ENCODE peak calls at places on chromosomes 16 and 17, in nine cellular contexts. One of them, this sample, is unnamed.

GRCh38 chr16:77868478-77868877 is 80.1 kb downstream of the VAT1L start:
- DNase-seq in mucosa of descending colon: no peak
- DNase-seq in heart right ventricle: no peak
- DNase-seq in choroid plexus epithelial cell: no peak
- DNase-seq in ascending aorta: no peak
- DNase-seq in H7: no peak
- DNase-seq in A549: no peak
- DNase-seq in naive thymus-derived CD4-positive, alpha-beta T cell: no peak
- DNase-seq in fibroblast of pulmonary artery: no peak
- DNase-seq in this sample: no peak

GRCh38 chr17:77235370-77236080 is 94.8 kb downstream of the SEC14L1 start:
- DNase-seq in mucosa of descending colon: no peak
- DNase-seq in heart right ventricle: no peak
- DNase-seq in choroid plexus epithelial cell: peak
- DNase-seq in ascending aorta: no peak
- DNase-seq in H7: no peak
- DNase-seq in A549: no peak
- DNase-seq in naive thymus-derived CD4-positive, alpha-beta T cell: peak
- DNase-seq in fibroblast of pulmonary artery: peak
- DNase-seq in this sample: peak

GRCh38 chr17:8914554-8914953 is 47.1 kb upstream of the PIK3R6 start:
- DNase-seq in mucosa of descending colon: no peak
- DNase-seq in heart right ventricle: no peak
- DNase-seq in choroid plexus epithelial cell: no peak
- DNase-seq in ascending aorta: no peak
- DNase-seq in H7: no peak
- DNase-seq in A549: no peak
- DNase-seq in naive thymus-derived CD4-positive, alpha-beta T cell: no peak
- DNase-seq in fibroblast of pulmonary artery: no peak
- DNase-seq in this sample: no peak

GRCh38 chr16:49277386-49277742 is 4.3 kb downstream of the CBLN1 start:
- DNase-seq in mucosa of descending colon: no peak
- DNase-seq in heart right ventricle: no peak
- DNase-seq in choroid plexus epithelial cell: no peak
- DNase-seq in ascending aorta: no peak
- DNase-seq in H7: peak
- DNase-seq in A549: no peak
- DNase-seq in naive thymus-derived CD4-positive, alpha-beta T cell: no peak
- DNase-seq in fibroblast of pulmonary artery: no peak
- DNase-seq in this sample: no peak

GRCh38 chr17:40472733-40473452 is 28.5 kb downstream of the TNS4 start:
- DNase-seq in mucosa of descending colon: no peak
- DNase-seq in heart right ventricle: no peak
- DNase-seq in choroid plexus epithelial cell: peak
- DNase-seq in ascending aorta: no peak
- DNase-seq in H7: no peak
- DNase-seq in A549: peak
- DNase-seq in naive thymus-derived CD4-positive, alpha-beta T cell: no peak
- DNase-seq in fibroblast of pulmonary artery: no peak
- DNase-seq in this sample: peak

GRCh38 chr17:55996826-55997225 is 156.4 kb upstream of the ANKFN1 start:
- DNase-seq in mucosa of descending colon: no peak
- DNase-seq in heart right ventricle: no peak
- DNase-seq in choroid plexus epithelial cell: no peak
- DNase-seq in ascending aorta: no peak
- DNase-seq in H7: no peak
- DNase-seq in A549: no peak
- DNase-seq in naive thymus-derived CD4-positive, alpha-beta T cell: no peak
- DNase-seq in fibroblast of pulmonary artery: no peak
- DNase-seq in this sample: no peak

GRCh38 chr17:64736804-64737492 is 74.8 kb upstream of the SMURF2 start:
- DNase-seq in mucosa of descending colon: peak
- DNase-seq in heart right ventricle: no peak
- DNase-seq in choroid plexus epithelial cell: peak
- DNase-seq in ascending aorta: no peak
- DNase-seq in H7: no peak
- DNase-seq in A549: peak
- DNase-seq in naive thymus-derived CD4-positive, alpha-beta T cell: peak
- DNase-seq in fibroblast of pulmonary artery: peak
- DNase-seq in this sample: peak

GRCh38 chr16:4461250-4462085 is 13.0 kb downstream of the NMRAL1 start:
- DNase-seq in mucosa of descending colon: no peak
- DNase-seq in heart right ventricle: no peak
- DNase-seq in choroid plexus epithelial cell: peak
- DNase-seq in ascending aorta: no peak
- DNase-seq in H7: peak
- DNase-seq in A549: peak
- DNase-seq in naive thymus-derived CD4-positive, alpha-beta T cell: peak
- DNase-seq in fibroblast of pulmonary artery: no peak
- DNase-seq in this sample: no peak

GRCh38 chr17:72561266-72561665 is 440.4 kb downstream of the SOX9 start:
- DNase-seq in mucosa of descending colon: no peak
- DNase-seq in heart right ventricle: no peak
- DNase-seq in choroid plexus epithelial cell: no peak
- DNase-seq in ascending aorta: no peak
- DNase-seq in H7: no peak
- DNase-seq in A549: no peak
- DNase-seq in naive thymus-derived CD4-positive, alpha-beta T cell: no peak
- DNase-seq in fibroblast of pulmonary artery: no peak
- DNase-seq in this sample: no peak

GRCh38 chr17:72561680-72562079 is 440.9 kb downstream of the SOX9 start:
- DNase-seq in mucosa of descending colon: no peak
- DNase-seq in heart right ventricle: no peak
- DNase-seq in choroid plexus epithelial cell: no peak
- DNase-seq in ascending aorta: no peak
- DNase-seq in H7: no peak
- DNase-seq in A549: no peak
- DNase-seq in naive thymus-derived CD4-positive, alpha-beta T cell: no peak
- DNase-seq in fibroblast of pulmonary artery: no peak
- DNase-seq in this sample: no peak

GRCh38 chr17:72558971-72559476 is 438.2 kb downstream of the SOX9 start:
- DNase-seq in mucosa of descending colon: no peak
- DNase-seq in heart right ventricle: no peak
- DNase-seq in choroid plexus epithelial cell: no peak
- DNase-seq in ascending aorta: no peak
- DNase-seq in H7: no peak
- DNase-seq in A549: no peak
- DNase-seq in naive thymus-derived CD4-positive, alpha-beta T cell: no peak
- DNase-seq in fibroblast of pulmonary artery: no peak
- DNase-seq in this sample: no peak

GRCh38 chr17:72562628-72563188 is 441.9 kb downstream of the SOX9 start:
- DNase-seq in mucosa of descending colon: no peak
- DNase-seq in heart right ventricle: no peak
- DNase-seq in choroid plexus epithelial cell: no peak
- DNase-seq in ascending aorta: no peak
- DNase-seq in H7: no peak
- DNase-seq in A549: no peak
- DNase-seq in naive thymus-derived CD4-positive, alpha-beta T cell: no peak
- DNase-seq in fibroblast of pulmonary artery: no peak
- DNase-seq in this sample: no peak

GRCh38 chr17:72560303-72561247 is 439.8 kb downstream of the SOX9 start:
- DNase-seq in mucosa of descending colon: peak
- DNase-seq in heart right ventricle: no peak
- DNase-seq in choroid plexus epithelial cell: peak
- DNase-seq in ascending aorta: no peak
- DNase-seq in H7: peak
- DNase-seq in A549: peak
- DNase-seq in naive thymus-derived CD4-positive, alpha-beta T cell: peak
- DNase-seq in fibroblast of pulmonary artery: peak
- DNase-seq in this sample: peak
- H3K4me3 ChIP-seq in mucosa of descending colon: no peak
- H3K4me3 ChIP-seq in heart right ventricle: no peak
- H3K4me3 ChIP-seq in choroid plexus epithelial cell: no peak
- H3K4me3 ChIP-seq in ascending aorta: no peak
- H3K4me3 ChIP-seq in H7: no peak
- H3K4me3 ChIP-seq in A549: no peak
- H3K4me3 ChIP-seq in naive thymus-derived CD4-positive, alpha-beta T cell: no peak
- H3K4me3 ChIP-seq in fibroblast of pulmonary artery: no peak
- H3K4me3 ChIP-seq in this sample: no peak

GRCh38 chr17:27788919-27789318 is 11.4 kb downstream of the NOS2 start:
- DNase-seq in mucosa of descending colon: no peak
- DNase-seq in heart right ventricle: no peak
- DNase-seq in choroid plexus epithelial cell: no peak
- DNase-seq in ascending aorta: no peak
- DNase-seq in H7: no peak
- DNase-seq in A549: no peak
- DNase-seq in naive thymus-derived CD4-positive, alpha-beta T cell: no peak
- DNase-seq in fibroblast of pulmonary artery: no peak
- DNase-seq in this sample: no peak

GRCh38 chr17:27793906-27794380 is 6.4 kb downstream of the NOS2 start:
- DNase-seq in mucosa of descending colon: no peak
- DNase-seq in heart right ventricle: no peak
- DNase-seq in choroid plexus epithelial cell: no peak
- DNase-seq in ascending aorta: no peak
- DNase-seq in H7: no peak
- DNase-seq in A549: no peak
- DNase-seq in naive thymus-derived CD4-positive, alpha-beta T cell: no peak
- DNase-seq in fibroblast of pulmonary artery: no peak
- DNase-seq in this sample: no peak

GRCh38 chr17:27797390-27798091 is 2.8 kb downstream of the NOS2 start:
- DNase-seq in mucosa of descending colon: no peak
- DNase-seq in heart right ventricle: no peak
- DNase-seq in choroid plexus epithelial cell: no peak
- DNase-seq in ascending aorta: no peak
- DNase-seq in H7: no peak
- DNase-seq in A549: no peak
- DNase-seq in naive thymus-derived CD4-positive, alpha-beta T cell: no peak
- DNase-seq in fibroblast of pulmonary artery: no peak
- DNase-seq in this sample: no peak

GRCh38 chr17:27792095-27792494 is 8.2 kb downstream of the NOS2 start:
- DNase-seq in mucosa of descending colon: no peak
- DNase-seq in heart right ventricle: no peak
- DNase-seq in choroid plexus epithelial cell: no peak
- DNase-seq in ascending aorta: no peak
- DNase-seq in H7: no peak
- DNase-seq in A549: no peak
- DNase-seq in naive thymus-derived CD4-positive, alpha-beta T cell: no peak
- DNase-seq in fibroblast of pulmonary artery: no peak
- DNase-seq in this sample: no peak

DNA sequence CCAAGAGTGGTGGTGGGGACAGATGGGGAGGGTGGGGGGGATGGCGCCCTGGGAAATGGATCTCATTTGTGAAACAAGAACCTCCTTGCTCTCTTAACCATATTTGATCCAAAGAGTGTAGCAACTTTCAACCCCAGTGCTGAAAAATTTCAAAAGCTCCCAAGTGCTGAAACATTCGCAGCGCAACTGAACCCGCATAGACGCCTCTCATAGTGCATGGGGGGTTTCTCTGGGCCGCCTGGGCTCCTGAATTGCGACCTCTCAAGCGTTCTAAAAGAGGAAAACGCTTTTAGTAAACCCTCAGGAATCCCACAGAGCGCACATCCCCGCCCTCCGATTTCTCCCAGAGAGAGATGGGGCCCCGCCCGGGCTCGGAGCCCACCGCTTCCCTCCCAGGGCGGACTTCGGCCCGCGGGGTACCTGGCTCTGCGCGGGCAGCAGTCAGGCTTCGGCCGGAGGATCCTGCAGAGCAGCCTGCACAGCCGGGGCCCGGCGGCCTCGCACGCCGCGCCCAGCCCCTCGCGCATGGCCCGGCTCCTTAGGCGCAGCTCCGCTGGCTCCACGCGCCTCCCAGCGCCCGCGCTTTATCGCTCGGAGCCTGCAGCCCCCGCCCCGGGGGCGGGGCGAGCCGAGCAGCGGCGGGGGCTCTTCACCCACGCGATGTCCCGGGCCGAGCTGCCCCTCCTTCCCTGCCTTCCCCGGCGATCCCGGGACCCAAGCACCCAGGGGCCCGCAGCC is 7.0 kb downstream of the NOS2 start:
- DNase-seq in mucosa of descending colon: peak
- DNase-seq in heart right ventricle: peak
- DNase-seq in choroid plexus epithelial cell: no peak
- DNase-seq in ascending aorta: no peak
- DNase-seq in H7: peak
- DNase-seq in A549: no peak
- DNase-seq in naive thymus-derived CD4-positive, alpha-beta T cell: no peak
- DNase-seq in fibroblast of pulmonary artery: no peak
- DNase-seq in this sample: peak
- H3K4me3 ChIP-seq in mucosa of descending colon: no peak
- H3K4me3 ChIP-seq in heart right ventricle: peak
- H3K4me3 ChIP-seq in choroid plexus epithelial cell: peak
- H3K4me3 ChIP-seq in ascending aorta: peak
- H3K4me3 ChIP-seq in H7: peak
- H3K4me3 ChIP-seq in A549: peak
- H3K4me3 ChIP-seq in naive thymus-derived CD4-positive, alpha-beta T cell: peak
- H3K4me3 ChIP-seq in fibroblast of pulmonary artery: peak
- H3K4me3 ChIP-seq in this sample: peak

DNA sequence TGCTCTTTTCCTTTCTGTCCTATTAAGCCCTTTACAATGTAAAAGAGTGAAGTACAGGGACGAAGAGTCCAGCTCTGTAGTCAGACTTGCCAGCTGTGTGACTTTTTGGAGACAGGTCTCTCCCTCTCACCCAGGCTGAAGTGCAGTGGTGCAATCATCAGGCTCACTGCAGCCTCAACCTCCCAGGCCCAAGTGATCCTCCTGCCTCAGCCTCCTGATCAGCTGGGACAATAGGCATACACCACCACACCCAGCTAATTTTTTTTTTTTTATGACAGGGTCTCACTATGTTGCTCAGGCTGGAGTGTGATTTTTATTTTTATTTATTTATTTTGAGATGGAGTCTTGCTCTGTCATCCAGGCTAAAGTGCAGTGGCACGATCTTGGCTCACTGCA is 7.1 kb upstream of the ITPRIPL2 start:
- DNase-seq in mucosa of descending colon: no peak
- DNase-seq in heart right ventricle: no peak
- DNase-seq in choroid plexus epithelial cell: no peak
- DNase-seq in ascending aorta: no peak
- DNase-seq in H7: no peak
- DNase-seq in A549: no peak
- DNase-seq in naive thymus-derived CD4-positive, alpha-beta T cell: no peak
- DNase-seq in fibroblast of pulmonary artery: no peak
- DNase-seq in this sample: no peak
- H3K4me3 ChIP-seq in mucosa of descending colon: no peak
- H3K4me3 ChIP-seq in heart right ventricle: no peak
- H3K4me3 ChIP-seq in choroid plexus epithelial cell: no peak
- H3K4me3 ChIP-seq in ascending aorta: no peak
- H3K4me3 ChIP-seq in H7: no peak
- H3K4me3 ChIP-seq in A549: no peak
- H3K4me3 ChIP-seq in naive thymus-derived CD4-positive, alpha-beta T cell: no peak
- H3K4me3 ChIP-seq in fibroblast of pulmonary artery: no peak
- H3K4me3 ChIP-seq in this sample: no peak

GRCh38 chr17:47913050-47913449 is 17.0 kb downstream of the SP2 start:
- DNase-seq in mucosa of descending colon: no peak
- DNase-seq in heart right ventricle: no peak
- DNase-seq in choroid plexus epithelial cell: no peak
- DNase-seq in ascending aorta: no peak
- DNase-seq in H7: no peak
- DNase-seq in A549: no peak
- DNase-seq in naive thymus-derived CD4-positive, alpha-beta T cell: no peak
- DNase-seq in fibroblast of pulmonary artery: no peak
- DNase-seq in this sample: no peak

GRCh38 chr17:47905221-47905733 is 9.2 kb downstream of the SP2 start:
- DNase-seq in mucosa of descending colon: no peak
- DNase-seq in heart right ventricle: peak
- DNase-seq in choroid plexus epithelial cell: peak
- DNase-seq in ascending aorta: peak
- DNase-seq in H7: no peak
- DNase-seq in A549: no peak
- DNase-seq in naive thymus-derived CD4-positive, alpha-beta T cell: no peak
- DNase-seq in fibroblast of pulmonary artery: peak
- DNase-seq in this sample: peak

GRCh38 chr17:47902039-47902744 is 6.2 kb downstream of the SP2 start:
- DNase-seq in mucosa of descending colon: no peak
- DNase-seq in heart right ventricle: no peak
- DNase-seq in choroid plexus epithelial cell: no peak
- DNase-seq in ascending aorta: no peak
- DNase-seq in H7: peak
- DNase-seq in A549: no peak
- DNase-seq in naive thymus-derived CD4-positive, alpha-beta T cell: no peak
- DNase-seq in fibroblast of pulmonary artery: no peak
- DNase-seq in this sample: no peak

GRCh38 chr17:47906443-47906842 is 10.4 kb downstream of the SP2 start:
- DNase-seq in mucosa of descending colon: no peak
- DNase-seq in heart right ventricle: no peak
- DNase-seq in choroid plexus epithelial cell: no peak
- DNase-seq in ascending aorta: no peak
- DNase-seq in H7: no peak
- DNase-seq in A549: no peak
- DNase-seq in naive thymus-derived CD4-positive, alpha-beta T cell: no peak
- DNase-seq in fibroblast of pulmonary artery: no peak
- DNase-seq in this sample: no peak

GRCh38 chr17:47907932-47908562 is 12.0 kb downstream of the SP2 start:
- DNase-seq in mucosa of descending colon: no peak
- DNase-seq in heart right ventricle: no peak
- DNase-seq in choroid plexus epithelial cell: peak
- DNase-seq in ascending aorta: no peak
- DNase-seq in H7: no peak
- DNase-seq in A549: no peak
- DNase-seq in naive thymus-derived CD4-positive, alpha-beta T cell: no peak
- DNase-seq in fibroblast of pulmonary artery: no peak
- DNase-seq in this sample: no peak
- H3K4me3 ChIP-seq in mucosa of descending colon: no peak
- H3K4me3 ChIP-seq in heart right ventricle: peak
- H3K4me3 ChIP-seq in choroid plexus epithelial cell: no peak
- H3K4me3 ChIP-seq in ascending aorta: no peak
- H3K4me3 ChIP-seq in H7: no peak
- H3K4me3 ChIP-seq in A549: no peak
- H3K4me3 ChIP-seq in naive thymus-derived CD4-positive, alpha-beta T cell: no peak
- H3K4me3 ChIP-seq in fibroblast of pulmonary artery: no peak
- H3K4me3 ChIP-seq in this sample: no peak

This sample was measured in foreskin fibroblast.